ENCODE peak calls at places on chromosome 18, in eight cellular contexts. One of them, this sample, is unnamed.

GRCh38 chr18:32271649-32272324 is 81.9 kb downstream of the MEP1B start:
- DNase-seq in aorta: no peak
- DNase-seq in right lobe of liver: no peak
- DNase-seq in astrocyte: peak
- DNase-seq in AG04449: peak
- DNase-seq in RWPE2: no peak
- DNase-seq in neural progenitor cell: peak
- DNase-seq in AG09309: peak
- DNase-seq in this sample: peak

GRCh38 chr18:841647-842370 is 29.8 kb upstream of the YES1 start:
- DNase-seq in aorta: no peak
- DNase-seq in right lobe of liver: no peak
- DNase-seq in astrocyte: no peak
- DNase-seq in AG04449: no peak
- DNase-seq in RWPE2: no peak
- DNase-seq in neural progenitor cell: no peak
- DNase-seq in AG09309: no peak
- DNase-seq in this sample: no peak

GRCh38 chr18:48992791-48993555 is 42.2 kb upstream of the SMAD7 start:
- DNase-seq in aorta: no peak
- DNase-seq in right lobe of liver: no peak
- DNase-seq in astrocyte: no peak
- DNase-seq in AG04449: no peak
- DNase-seq in RWPE2: no peak
- DNase-seq in neural progenitor cell: no peak
- DNase-seq in AG09309: no peak
- DNase-seq in this sample: no peak

GRCh38 chr18:5294618-5295230 is 802 bp downstream of the ZBTB14 start:
- DNase-seq in aorta: peak
- DNase-seq in right lobe of liver: peak
- DNase-seq in astrocyte: peak
- DNase-seq in AG04449: peak
- DNase-seq in RWPE2: no peak
- DNase-seq in neural progenitor cell: no peak
- DNase-seq in AG09309: no peak
- DNase-seq in this sample: no peak

GRCh38 chr18:79806976-79807841 is 9.5 kb downstream of the KCNG2 start:
- DNase-seq in aorta: peak
- DNase-seq in right lobe of liver: no peak
- DNase-seq in astrocyte: no peak
- DNase-seq in AG04449: no peak
- DNase-seq in RWPE2: no peak
- DNase-seq in neural progenitor cell: no peak
- DNase-seq in AG09309: no peak
- DNase-seq in this sample: peak

GRCh38 chr18:3186678-3187658 is 32.8 kb downstream of the MYOM1 start:
- DNase-seq in aorta: no peak
- DNase-seq in right lobe of liver: no peak
- DNase-seq in astrocyte: no peak
- DNase-seq in AG04449: no peak
- DNase-seq in RWPE2: no peak
- DNase-seq in neural progenitor cell: no peak
- DNase-seq in AG09309: no peak
- DNase-seq in this sample: no peak

GRCh38 chr18:62446511-62446910 is 76.3 kb upstream of the ZCCHC2 start:
- DNase-seq in aorta: no peak
- DNase-seq in right lobe of liver: no peak
- DNase-seq in astrocyte: no peak
- DNase-seq in AG04449: no peak
- DNase-seq in RWPE2: no peak
- DNase-seq in neural progenitor cell: no peak
- DNase-seq in AG09309: no peak
- DNase-seq in this sample: no peak

GRCh38 chr18:73688851-73689659 is 458.6 kb downstream of the FBXO15 start:
- DNase-seq in aorta: no peak
- DNase-seq in right lobe of liver: no peak
- DNase-seq in astrocyte: peak
- DNase-seq in AG04449: peak
- DNase-seq in RWPE2: no peak
- DNase-seq in neural progenitor cell: peak
- DNase-seq in AG09309: peak
- DNase-seq in this sample: peak

GRCh38 chr18:41389936-41390667 is 564.9 kb upstream of the PIK3C3 start:
- DNase-seq in aorta: no peak
- DNase-seq in right lobe of liver: no peak
- DNase-seq in astrocyte: no peak
- DNase-seq in AG04449: no peak
- DNase-seq in RWPE2: no peak
- DNase-seq in neural progenitor cell: no peak
- DNase-seq in AG09309: no peak
- DNase-seq in this sample: no peak

GRCh38 chr18:48007955-48008701 is 77.7 kb upstream of the SMAD2 start:
- DNase-seq in aorta: peak
- DNase-seq in right lobe of liver: peak
- DNase-seq in astrocyte: peak
- DNase-seq in AG04449: no peak
- DNase-seq in RWPE2: no peak
- DNase-seq in neural progenitor cell: peak
- DNase-seq in AG09309: no peak
- DNase-seq in this sample: peak

GRCh38 chr18:2692508-2692907 is 37.0 kb downstream of the SMCHD1 start:
- DNase-seq in aorta: no peak
- DNase-seq in right lobe of liver: no peak
- DNase-seq in astrocyte: no peak
- DNase-seq in AG04449: no peak
- DNase-seq in RWPE2: no peak
- DNase-seq in neural progenitor cell: no peak
- DNase-seq in AG09309: no peak
- DNase-seq in this sample: no peak

GRCh38 chr18:48090021-48090420 is 159.6 kb upstream of the SMAD2 start:
- DNase-seq in aorta: no peak
- DNase-seq in right lobe of liver: no peak
- DNase-seq in astrocyte: no peak
- DNase-seq in AG04449: no peak
- DNase-seq in RWPE2: no peak
- DNase-seq in neural progenitor cell: no peak
- DNase-seq in AG09309: no peak
- DNase-seq in this sample: no peak

GRCh38 chr18:79801641-79802040 is 3.9 kb downstream of the KCNG2 start:
- DNase-seq in aorta: peak
- DNase-seq in right lobe of liver: no peak
- DNase-seq in astrocyte: no peak
- DNase-seq in AG04449: no peak
- DNase-seq in RWPE2: no peak
- DNase-seq in neural progenitor cell: no peak
- DNase-seq in AG09309: no peak
- DNase-seq in this sample: no peak

GRCh38 chr18:69885381-69885780 is 62.3 kb downstream of the CD226 start:
- DNase-seq in aorta: no peak
- DNase-seq in right lobe of liver: no peak
- DNase-seq in astrocyte: no peak
- DNase-seq in AG04449: no peak
- DNase-seq in RWPE2: no peak
- DNase-seq in neural progenitor cell: no peak
- DNase-seq in AG09309: no peak
- DNase-seq in this sample: no peak

GRCh38 chr18:45920367-45920766 is 46.8 kb downstream of the EPG5 start:
- DNase-seq in aorta: peak
- DNase-seq in right lobe of liver: peak
- DNase-seq in astrocyte: peak
- DNase-seq in AG04449: peak
- DNase-seq in RWPE2: peak
- DNase-seq in neural progenitor cell: no peak
- DNase-seq in AG09309: peak
- DNase-seq in this sample: no peak

GRCh38 chr18:73318732-73319479 is 451.1 kb upstream of the NETO1 start:
- DNase-seq in aorta: no peak
- DNase-seq in right lobe of liver: no peak
- DNase-seq in astrocyte: peak
- DNase-seq in AG04449: no peak
- DNase-seq in RWPE2: no peak
- DNase-seq in neural progenitor cell: no peak
- DNase-seq in AG09309: no peak
- DNase-seq in this sample: no peak

GRCh38 chr18:6521804-6522418 is 107.2 kb upstream of the L3MBTL4 start:
- DNase-seq in aorta: no peak
- DNase-seq in right lobe of liver: no peak
- DNase-seq in astrocyte: peak
- DNase-seq in AG04449: no peak
- DNase-seq in RWPE2: no peak
- DNase-seq in neural progenitor cell: peak
- DNase-seq in AG09309: peak
- DNase-seq in this sample: peak

GRCh38 chr18:3870914-3871313 is 420.9 kb downstream of the TGIF1 start:
- DNase-seq in aorta: no peak
- DNase-seq in right lobe of liver: no peak
- DNase-seq in astrocyte: no peak
- DNase-seq in AG04449: no peak
- DNase-seq in RWPE2: no peak
- DNase-seq in neural progenitor cell: no peak
- DNase-seq in AG09309: no peak
- DNase-seq in this sample: no peak

GRCh38 chr18:3611313-3612038 is 161.5 kb downstream of the TGIF1 start:
- DNase-seq in aorta: no peak
- DNase-seq in right lobe of liver: no peak
- DNase-seq in astrocyte: no peak
- DNase-seq in AG04449: no peak
- DNase-seq in RWPE2: no peak
- DNase-seq in neural progenitor cell: no peak
- DNase-seq in AG09309: no peak
- DNase-seq in this sample: no peak

GRCh38 chr18:23380001-23380550 is 73.0 kb upstream of the RIOK3 start:
- DNase-seq in aorta: no peak
- DNase-seq in right lobe of liver: no peak
- DNase-seq in astrocyte: peak
- DNase-seq in AG04449: no peak
- DNase-seq in RWPE2: no peak
- DNase-seq in neural progenitor cell: no peak
- DNase-seq in AG09309: no peak
- DNase-seq in this sample: peak

GRCh38 chr18:52340466-52341378 is 725 bp downstream of the DCC start:
- DNase-seq in aorta: no peak
- DNase-seq in right lobe of liver: no peak
- DNase-seq in astrocyte: no peak
- DNase-seq in AG04449: no peak
- DNase-seq in RWPE2: no peak
- DNase-seq in neural progenitor cell: peak
- DNase-seq in AG09309: no peak
- DNase-seq in this sample: peak

GRCh38 chr18:59150236-59150635 is 10.6 kb downstream of the SEC11C start:
- DNase-seq in aorta: no peak
- DNase-seq in right lobe of liver: no peak
- DNase-seq in astrocyte: no peak
- DNase-seq in AG04449: no peak
- DNase-seq in RWPE2: no peak
- DNase-seq in neural progenitor cell: no peak
- DNase-seq in AG09309: no peak
- DNase-seq in this sample: peak

GRCh38 chr18:59145055-59145454 is 5.4 kb downstream of the SEC11C start:
- DNase-seq in aorta: no peak
- DNase-seq in right lobe of liver: no peak
- DNase-seq in astrocyte: no peak
- DNase-seq in AG04449: no peak
- DNase-seq in RWPE2: no peak
- DNase-seq in neural progenitor cell: no peak
- DNase-seq in AG09309: no peak
- DNase-seq in this sample: no peak

GRCh38 chr18:59149416-59149815 is 9.7 kb downstream of the SEC11C start:
- DNase-seq in aorta: no peak
- DNase-seq in right lobe of liver: no peak
- DNase-seq in astrocyte: no peak
- DNase-seq in AG04449: no peak
- DNase-seq in RWPE2: no peak
- DNase-seq in neural progenitor cell: no peak
- DNase-seq in AG09309: no peak
- DNase-seq in this sample: no peak

GRCh38 chr18:59149007-59149406 is 9.3 kb downstream of the SEC11C start:
- DNase-seq in aorta: no peak
- DNase-seq in right lobe of liver: no peak
- DNase-seq in astrocyte: no peak
- DNase-seq in AG04449: no peak
- DNase-seq in RWPE2: no peak
- DNase-seq in neural progenitor cell: no peak
- DNase-seq in AG09309: no peak
- DNase-seq in this sample: no peak

DNA sequence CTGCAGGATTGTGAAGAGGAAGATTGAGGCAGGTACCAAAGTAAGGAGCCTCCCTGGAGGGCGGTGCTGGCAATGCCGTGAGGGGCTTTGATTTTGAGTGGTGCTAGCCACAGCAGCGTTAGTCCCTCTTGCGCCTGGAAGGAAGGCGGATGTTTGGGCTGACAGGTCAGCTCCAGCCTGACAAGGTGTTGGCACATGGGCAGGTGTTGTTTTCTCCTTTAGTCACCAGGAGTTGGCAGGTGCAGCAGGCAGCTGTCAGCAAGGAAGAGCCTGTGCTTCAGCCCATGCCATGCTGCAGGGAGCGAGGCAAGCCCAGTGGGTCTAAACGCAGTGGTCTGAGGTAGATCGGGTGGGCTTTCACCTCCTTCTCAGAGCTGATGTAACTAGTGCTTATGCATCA is 8.5 kb downstream of the SEC11C start:
- DNase-seq in aorta: no peak
- DNase-seq in right lobe of liver: no peak
- DNase-seq in astrocyte: no peak
- DNase-seq in AG04449: no peak
- DNase-seq in RWPE2: no peak
- DNase-seq in neural progenitor cell: no peak
- DNase-seq in AG09309: no peak
- DNase-seq in this sample: no peak
- H3K4me3 ChIP-seq in aorta: no peak
- H3K4me3 ChIP-seq in right lobe of liver: no peak
- H3K4me3 ChIP-seq in astrocyte: no peak
- H3K4me3 ChIP-seq in AG04449: no peak
- H3K4me3 ChIP-seq in RWPE2: no peak
- H3K4me3 ChIP-seq in neural progenitor cell: no peak
- H3K4me3 ChIP-seq in AG09309: no peak
- H3K4me3 ChIP-seq in this sample: no peak

GRCh38 chr18:12921178-12921577 is 26.6 kb upstream of the SEH1L start:
- DNase-seq in aorta: no peak
- DNase-seq in right lobe of liver: no peak
- DNase-seq in astrocyte: no peak
- DNase-seq in AG04449: no peak
- DNase-seq in RWPE2: no peak
- DNase-seq in neural progenitor cell: no peak
- DNase-seq in AG09309: no peak
- DNase-seq in this sample: no peak
- H3K4me3 ChIP-seq in aorta: no peak
- H3K4me3 ChIP-seq in right lobe of liver: no peak
- H3K4me3 ChIP-seq in astrocyte: no peak
- H3K4me3 ChIP-seq in AG04449: no peak
- H3K4me3 ChIP-seq in RWPE2: no peak
- H3K4me3 ChIP-seq in neural progenitor cell: no peak
- H3K4me3 ChIP-seq in AG09309: no peak
- H3K4me3 ChIP-seq in this sample: no peak

GRCh38 chr18:37524139-37524538 is 41.5 kb downstream of the CELF4 start:
- DNase-seq in aorta: no peak
- DNase-seq in right lobe of liver: no peak
- DNase-seq in astrocyte: no peak
- DNase-seq in AG04449: no peak
- DNase-seq in RWPE2: no peak
- DNase-seq in neural progenitor cell: no peak
- DNase-seq in AG09309: no peak
- DNase-seq in this sample: no peak
- H3K4me3 ChIP-seq in aorta: no peak
- H3K4me3 ChIP-seq in right lobe of liver: no peak
- H3K4me3 ChIP-seq in astrocyte: no peak
- H3K4me3 ChIP-seq in AG04449: no peak
- H3K4me3 ChIP-seq in RWPE2: no peak
- H3K4me3 ChIP-seq in neural progenitor cell: peak
- H3K4me3 ChIP-seq in AG09309: no peak
- H3K4me3 ChIP-seq in this sample: peak

GRCh38 chr18:55402731-55403405 is 185.1 kb downstream of the TCF4 start:
- DNase-seq in aorta: no peak
- DNase-seq in right lobe of liver: no peak
- DNase-seq in astrocyte: peak
- DNase-seq in AG04449: no peak
- DNase-seq in RWPE2: no peak
- DNase-seq in neural progenitor cell: no peak
- DNase-seq in AG09309: no peak
- DNase-seq in this sample: no peak
- H3K4me3 ChIP-seq in aorta: peak
- H3K4me3 ChIP-seq in right lobe of liver: no peak
- H3K4me3 ChIP-seq in astrocyte: peak
- H3K4me3 ChIP-seq in AG04449: peak
- H3K4me3 ChIP-seq in RWPE2: no peak
- H3K4me3 ChIP-seq in neural progenitor cell: no peak
- H3K4me3 ChIP-seq in AG09309: peak
- H3K4me3 ChIP-seq in this sample: no peak

This sample was measured in H7.